ENCODE peak calls at places on chromosome 17, in six cellular contexts. One of them, this sample, is unnamed.

GRCh38 chr17:59558039-59558438 is 7.4 kb upstream of the DHX40 start:
- DNase-seq in memory B cell: no peak
- DNase-seq in NCI-H1105: no peak
- DNase-seq in fibroblast of gingiva: no peak
- DNase-seq in AG10803: no peak
- DNase-seq in aorta: no peak
- DNase-seq in this sample: no peak

GRCh38 chr17:47210105-47210504 is 957 bp downstream of the MYL4 start:
- DNase-seq in memory B cell: no peak
- DNase-seq in NCI-H1105: no peak
- DNase-seq in fibroblast of gingiva: no peak
- DNase-seq in AG10803: no peak
- DNase-seq in aorta: no peak
- DNase-seq in this sample: no peak

GRCh38 chr17:41271858-41272257 is 3.6 kb upstream of the KRTAP9-7 start:
- DNase-seq in memory B cell: no peak
- DNase-seq in NCI-H1105: no peak
- DNase-seq in fibroblast of gingiva: no peak
- DNase-seq in AG10803: no peak
- DNase-seq in aorta: no peak
- DNase-seq in this sample: no peak

GRCh38 chr17:5044630-5045029 is 9.4 kb upstream of the SLC52A1 start:
- DNase-seq in memory B cell: no peak
- DNase-seq in NCI-H1105: no peak
- DNase-seq in fibroblast of gingiva: no peak
- DNase-seq in AG10803: no peak
- DNase-seq in aorta: no peak
- DNase-seq in this sample: no peak

GRCh38 chr17:7613769-7614421 is 802 bp downstream of the FXR2 start:
- DNase-seq in memory B cell: no peak
- DNase-seq in NCI-H1105: no peak
- DNase-seq in fibroblast of gingiva: no peak
- DNase-seq in AG10803: peak; percentile 49
- DNase-seq in aorta: no peak
- DNase-seq in this sample: peak; percentile 37

GRCh38 chr17:336110-337021 is 16.2 kb downstream of the RPH3AL start:
- DNase-seq in memory B cell: no peak
- DNase-seq in NCI-H1105: peak; percentile 59
- DNase-seq in fibroblast of gingiva: no peak
- DNase-seq in AG10803: no peak
- DNase-seq in aorta: peak; percentile 74
- DNase-seq in this sample: no peak

GRCh38 chr17:49406791-49407190 is 7.9 kb downstream of the PHB1 start:
- DNase-seq in memory B cell: no peak
- DNase-seq in NCI-H1105: no peak
- DNase-seq in fibroblast of gingiva: no peak
- DNase-seq in AG10803: no peak
- DNase-seq in aorta: no peak
- DNase-seq in this sample: no peak

GRCh38 chr17:57925361-57925990 is 29.7 kb downstream of the CUEDC1 start:
- DNase-seq in memory B cell: no peak
- DNase-seq in NCI-H1105: no peak
- DNase-seq in fibroblast of gingiva: no peak
- DNase-seq in AG10803: no peak
- DNase-seq in aorta: no peak
- DNase-seq in this sample: no peak

GRCh38 chr17:65173284-65173793 is 36.2 kb downstream of the RGS9 start:
- DNase-seq in memory B cell: no peak
- DNase-seq in NCI-H1105: peak; percentile 38
- DNase-seq in fibroblast of gingiva: no peak
- DNase-seq in AG10803: peak; percentile 29
- DNase-seq in aorta: peak; percentile 52
- DNase-seq in this sample: peak; percentile 54

GRCh38 chr17:46818319-46818928 is at the start of gene WNT3:
- DNase-seq in memory B cell: peak; percentile 40
- DNase-seq in NCI-H1105: peak; percentile 16
- DNase-seq in fibroblast of gingiva: no peak
- DNase-seq in AG10803: no peak
- DNase-seq in aorta: no peak
- DNase-seq in this sample: no peak

GRCh38 chr17:74807925-74808324 is 31.8 kb upstream of the NAT9 start:
- DNase-seq in memory B cell: no peak
- DNase-seq in NCI-H1105: peak; percentile 94
- DNase-seq in fibroblast of gingiva: no peak
- DNase-seq in AG10803: no peak
- DNase-seq in aorta: no peak
- DNase-seq in this sample: peak; percentile 18

GRCh38 chr17:2724783-2725164 is 13.2 kb upstream of the CLUH start:
- DNase-seq in memory B cell: peak; percentile 29
- DNase-seq in NCI-H1105: no peak
- DNase-seq in fibroblast of gingiva: no peak
- DNase-seq in AG10803: peak; percentile 25
- DNase-seq in aorta: no peak
- DNase-seq in this sample: no peak

GRCh38 chr17:41836550-41837196 is 641 bp upstream of the NT5C3B start:
- DNase-seq in memory B cell: no peak
- DNase-seq in NCI-H1105: no peak
- DNase-seq in fibroblast of gingiva: no peak
- DNase-seq in AG10803: no peak
- DNase-seq in aorta: no peak
- DNase-seq in this sample: no peak

GRCh38 chr17:70168979-70169706 is at the start of gene KCNJ2:
- DNase-seq in memory B cell: peak; percentile 17
- DNase-seq in NCI-H1105: peak; percentile 70
- DNase-seq in fibroblast of gingiva: peak; percentile 77
- DNase-seq in AG10803: peak; percentile 76
- DNase-seq in aorta: peak; percentile 93
- DNase-seq in this sample: peak; percentile 82

GRCh38 chr17:17669851-17670232 is 11.4 kb upstream of the RAI1 start:
- DNase-seq in memory B cell: no peak
- DNase-seq in NCI-H1105: no peak
- DNase-seq in fibroblast of gingiva: no peak
- DNase-seq in AG10803: no peak
- DNase-seq in aorta: no peak
- DNase-seq in this sample: no peak

GRCh38 chr17:62724398-62725146 is 83.5 kb downstream of the MARCHF10 start:
- DNase-seq in memory B cell: peak; percentile 24
- DNase-seq in NCI-H1105: no peak
- DNase-seq in fibroblast of gingiva: no peak
- DNase-seq in AG10803: no peak
- DNase-seq in aorta: no peak
- DNase-seq in this sample: no peak

GRCh38 chr17:40915199-40915661 is 22.2 kb downstream of the KRT23 start:
- DNase-seq in memory B cell: no peak
- DNase-seq in NCI-H1105: no peak
- DNase-seq in fibroblast of gingiva: peak; percentile 80
- DNase-seq in AG10803: peak; percentile 96
- DNase-seq in aorta: no peak
- DNase-seq in this sample: peak; percentile 91

GRCh38 chr17:37608369-37609169 is 649 bp downstream of the SYNRG start:
- DNase-seq in memory B cell: no peak
- DNase-seq in NCI-H1105: peak; percentile 30
- DNase-seq in fibroblast of gingiva: peak; percentile 30
- DNase-seq in AG10803: peak; percentile 31
- DNase-seq in aorta: no peak
- DNase-seq in this sample: peak; percentile 43

GRCh38 chr17:19787733-19788357 is 39.7 kb upstream of the ALDH3A1 start:
- DNase-seq in memory B cell: no peak
- DNase-seq in NCI-H1105: no peak
- DNase-seq in fibroblast of gingiva: peak; percentile 7
- DNase-seq in AG10803: peak; percentile 22
- DNase-seq in aorta: no peak
- DNase-seq in this sample: peak; percentile 54